ENCODE peak calls at places on chromosomes 4 and X, in four cellular contexts. Z, E, L and R are unnamed samples.

GRCh38 chr4:40193018-40193571 is 3.7 kb upstream of the RHOH start:
- DNase-seq in Z (no peak), E (no peak), L (no peak), R (no peak)

GRCh38 chr4:76969493-76969892 is 19.9 kb downstream of the SEPTIN11 start:
- DNase-seq in Z (no peak), E (no peak), L (no peak), R (no peak)

GRCh38 chr4:120052840-120053239 is 13.8 kb downstream of the MAD2L1 start:
- DNase-seq in Z (peak), E (no peak), L (no peak), R (peak)

GRCh38 chrX:15963858-15964257 is 109.2 kb upstream of the AP1S2 start:
- DNase-seq in Z (no peak), E (no peak), L (no peak), R (no peak)

GRCh38 chr4:7398104-7398423 is 36.7 kb downstream of the PSAPL1 start:
- DNase-seq in Z (peak), E (peak), L (peak), R (peak)

GRCh38 chr4:108168213-108168671 is 490 bp downstream of the LEF1 start:
- DNase-seq in Z (no peak), E (no peak), L (no peak), R (peak)

GRCh38 chr4:97851115-97851514 is 292.2 kb downstream of the STPG2 start:
- DNase-seq in Z (no peak), E (no peak), L (no peak), R (no peak)

GRCh38 chr4:13860126-13860525 is 232.6 kb upstream of the BOD1L1 start:
- DNase-seq in Z (no peak), E (no peak), L (peak), R (peak)

GRCh38 chr4:140037353-140038030 is 116.5 kb downstream of the MAML3 start:
- DNase-seq in Z (no peak), E (no peak), L (no peak), R (peak)

GRCh38 chr4:7293703-7294102 is 101.4 kb downstream of the SORCS2 start:
- DNase-seq in Z (no peak), E (no peak), L (no peak), R (no peak)

GRCh38 chr4:81913427-81913878 is 441.7 kb upstream of the RASGEF1B start:
- DNase-seq in Z (no peak), E (no peak), L (peak), R (peak)

GRCh38 chr4:128711361-128711760 is 98.1 kb upstream of the JADE1 start:
- DNase-seq in Z (no peak), E (no peak), L (peak), R (no peak)

GRCh38 chr4:10164877-10165283 is 48.3 kb upstream of the WDR1 start:
- DNase-seq in Z (peak), E (no peak), L (peak), R (peak)

GRCh38 chr4:124139044-124139443 is 573.5 kb downstream of the ANKRD50 start:
- DNase-seq in Z (no peak), E (no peak), L (no peak), R (no peak)

GRCh38 chr4:93299116-93299515 is 529.4 kb upstream of the ATOH1 start:
- DNase-seq in Z (no peak), E (no peak), L (no peak), R (no peak)

GRCh38 chr4:157992038-157992706 is 180.7 kb downstream of the GASK1B start:
- DNase-seq in Z (no peak), E (no peak), L (peak), R (peak)

GRCh38 chr4:5972571-5972970 is 45.7 kb downstream of the C4orf50 start:
- DNase-seq in Z (no peak), E (no peak), L (no peak), R (no peak)

GRCh38 chrX:48834383-48834709 is 1.1 kb downstream of the PCSK1N start:
- DNase-seq in Z (no peak), E (no peak), L (peak), R (no peak)

GRCh38 chrX:17028381-17028780 is 81.9 kb downstream of the REPS2 start:
- DNase-seq in Z (no peak), E (no peak), L (no peak), R (no peak)

GRCh38 chr4:73732759-73733431 is 7.5 kb upstream of the CXCL8 start:
- DNase-seq in Z (no peak), E (no peak), L (no peak), R (no peak)

GRCh38 chr4:108320066-108320465 is 151.3 kb upstream of the LEF1 start:
- DNase-seq in Z (no peak), E (no peak), L (no peak), R (no peak)

GRCh38 chr4:83013420-83013867 is 2.8 kb upstream of the LIN54 start:
- DNase-seq in Z (no peak), E (no peak), L (peak), R (no peak)

GRCh38 chr4:103721251-103721650 is 1.5 kb upstream of the TACR3 start:
- DNase-seq in Z (no peak), E (no peak), L (no peak), R (no peak)

GRCh38 chr4:140237616-140238352 is 83.8 kb upstream of the MAML3 start:
- DNase-seq in Z (peak), E (peak), L (peak), R (peak)

GRCh38 chr4:159268607-159269006 is 165.7 kb downstream of the RAPGEF2 start:
- DNase-seq in Z (no peak), E (no peak), L (no peak), R (no peak)

GRCh38 chr4:159269143-159269542 is 166.3 kb downstream of the RAPGEF2 start:
- DNase-seq in Z (no peak), E (no peak), L (peak), R (no peak)

GRCh38 chr4:159269956-159270355 is 167.1 kb downstream of the RAPGEF2 start:
- DNase-seq in Z (no peak), E (no peak), L (no peak), R (no peak)

GRCh38 chr4:159267023-159267939 is 164.4 kb downstream of the RAPGEF2 start:
- DNase-seq in Z (no peak), E (no peak), L (peak), R (peak)

DNA sequence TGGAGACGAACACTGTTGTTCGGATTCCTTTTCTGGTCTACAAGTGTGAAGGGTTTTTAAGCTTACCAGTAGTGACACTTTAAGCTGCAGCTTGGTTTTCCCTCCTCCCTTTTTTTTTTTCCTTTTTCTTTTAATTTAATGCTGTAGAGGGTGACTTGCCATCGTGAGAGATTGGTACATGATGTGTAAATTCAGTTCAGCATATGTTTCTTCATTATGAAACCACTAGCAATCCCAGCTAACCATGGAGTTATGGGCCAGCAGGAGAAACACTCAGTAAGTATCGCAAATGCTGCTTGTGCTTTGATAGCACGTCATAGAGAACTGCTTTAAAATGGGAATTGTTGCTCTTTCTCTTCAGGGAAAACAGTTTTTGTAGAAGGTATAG is 165.1 kb downstream of the RAPGEF2 start:
- DNase-seq in Z (no peak), E (no peak), L (no peak), R (no peak)
- H3K4me3 ChIP-seq in Z (peak), E (peak), L (peak), R (no peak)

GRCh38 chr4:156154978-156155377 is 201.3 kb upstream of the CTSO start:
- DNase-seq in Z (no peak), E (no peak), L (no peak), R (peak)
- TF ChIP-seq CTCF in Z (no peak), E (no peak), L (peak), R (peak)

GRCh38 chr4:110616162-110617062 is 6.5 kb downstream of the PITX2 start:
- DNase-seq in Z (no peak), E (no peak), L (no peak), R (no peak)
- H3K4me3 ChIP-seq in Z (no peak), E (no peak), L (no peak), R (no peak)

DNA sequence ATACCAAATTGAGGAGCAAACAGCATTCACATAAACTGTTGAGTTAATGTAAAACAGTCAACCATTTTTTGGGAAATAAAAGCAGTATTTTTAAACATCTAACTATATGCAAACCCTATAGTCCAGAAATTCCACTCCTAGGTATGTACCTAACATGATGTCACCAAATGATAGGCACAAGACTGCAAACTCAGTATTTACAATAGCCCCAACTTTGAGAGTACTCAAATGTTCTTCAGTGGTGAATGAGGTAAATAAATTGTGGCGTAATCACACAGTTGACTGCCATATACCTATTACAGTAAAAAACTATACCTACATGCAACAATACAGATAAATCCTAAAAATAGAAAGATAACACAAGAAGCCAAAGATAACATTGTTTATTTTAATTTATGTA is 1243.8 kb upstream of the ADGRL3 start:
- DNase-seq in Z (no peak), E (no peak), L (no peak), R (no peak)
- TF ChIP-seq CTCF in Z (no peak), E (no peak), L (no peak), R (no peak)